ENCODE peak calls at places on chromosomes 13 and 19, in five cellular contexts. One of them, this sample, is unnamed.

GRCh38 chr19:23558541-23558940 is 128.5 kb downstream of the ZNF675 start:
- DNase-seq in tibial nerve: no peak
- DNase-seq in ovary: no peak
- DNase-seq in esophagus squamous epithelium: no peak
- DNase-seq in transverse colon: no peak
- DNase-seq in this sample: no peak

GRCh38 chr19:18173572-18174294 is at the start of gene IFI30:
- DNase-seq in tibial nerve: peak; percentile 66
- DNase-seq in ovary: peak; percentile 82
- DNase-seq in esophagus squamous epithelium: peak; percentile 55
- DNase-seq in transverse colon: peak; percentile 88
- DNase-seq in this sample: peak; percentile 62

GRCh38 chr13:81017525-81018152 is 676.7 kb upstream of the SPRY2 start:
- DNase-seq in tibial nerve: no peak
- DNase-seq in ovary: no peak
- DNase-seq in esophagus squamous epithelium: no peak
- DNase-seq in transverse colon: no peak
- DNase-seq in this sample: no peak

GRCh38 chr13:30978981-30979956 is 46.8 kb downstream of the TEX26 start:
- DNase-seq in tibial nerve: no peak
- DNase-seq in ovary: no peak
- DNase-seq in esophagus squamous epithelium: no peak
- DNase-seq in transverse colon: peak; percentile 42
- DNase-seq in this sample: peak; percentile 63

GRCh38 chr13:64088491-64088890 is 2672.8 kb upstream of the PCDH20 start:
- DNase-seq in tibial nerve: no peak
- DNase-seq in ovary: no peak
- DNase-seq in esophagus squamous epithelium: no peak
- DNase-seq in transverse colon: no peak
- DNase-seq in this sample: no peak

GRCh38 chr13:64347662-64348061 is 2882.5 kb downstream of the PCDH9 start:
- DNase-seq in tibial nerve: no peak
- DNase-seq in ovary: no peak
- DNase-seq in esophagus squamous epithelium: no peak
- DNase-seq in transverse colon: no peak
- DNase-seq in this sample: no peak

GRCh38 chr13:46905249-46905648 is 8.4 kb upstream of the HTR2A start:
- DNase-seq in tibial nerve: no peak
- DNase-seq in ovary: no peak
- DNase-seq in esophagus squamous epithelium: no peak
- DNase-seq in transverse colon: no peak
- DNase-seq in this sample: no peak

GRCh38 chr19:47725759-47726401 is 12.7 kb downstream of the EHD2 start:
- DNase-seq in tibial nerve: no peak
- DNase-seq in ovary: no peak
- DNase-seq in esophagus squamous epithelium: no peak
- DNase-seq in transverse colon: no peak
- DNase-seq in this sample: no peak

GRCh38 chr19:3710265-3710812 is 2.2 kb downstream of the TJP3 start:
- DNase-seq in tibial nerve: peak; percentile 52
- DNase-seq in ovary: no peak
- DNase-seq in esophagus squamous epithelium: no peak
- DNase-seq in transverse colon: peak; percentile 97
- DNase-seq in this sample: peak; percentile 61

GRCh38 chr19:16289594-16289993 is 35.0 kb upstream of the KLF2 start:
- DNase-seq in tibial nerve: no peak
- DNase-seq in ovary: no peak
- DNase-seq in esophagus squamous epithelium: no peak
- DNase-seq in transverse colon: no peak
- DNase-seq in this sample: no peak

GRCh38 chr13:44271031-44271433 is 102.6 kb upstream of the SERP2 start:
- DNase-seq in tibial nerve: peak; percentile 34
- DNase-seq in ovary: no peak
- DNase-seq in esophagus squamous epithelium: no peak
- DNase-seq in transverse colon: no peak
- DNase-seq in this sample: no peak

GRCh38 chr19:1074512-1075283 is 7.7 kb downstream of the ARHGAP45 start:
- DNase-seq in tibial nerve: peak; percentile 82
- DNase-seq in ovary: no peak
- DNase-seq in esophagus squamous epithelium: peak; percentile 48
- DNase-seq in transverse colon: peak; percentile 94
- DNase-seq in this sample: peak; percentile 71

GRCh38 chr13:51794959-51795358 is 9.0 kb downstream of the DHRS12 start:
- DNase-seq in tibial nerve: no peak
- DNase-seq in ovary: no peak
- DNase-seq in esophagus squamous epithelium: no peak
- DNase-seq in transverse colon: no peak
- DNase-seq in this sample: no peak

GRCh38 chr13:28322256-28322895 is 172.6 kb downstream of the FLT1 start:
- DNase-seq in tibial nerve: no peak
- DNase-seq in ovary: no peak
- DNase-seq in esophagus squamous epithelium: no peak
- DNase-seq in transverse colon: no peak
- DNase-seq in this sample: no peak

GRCh38 chr19:3397266-3398022 is 31.1 kb downstream of the NFIC start:
- DNase-seq in tibial nerve: no peak
- DNase-seq in ovary: no peak
- DNase-seq in esophagus squamous epithelium: no peak
- DNase-seq in transverse colon: peak; percentile 44
- DNase-seq in this sample: peak; percentile 68

GRCh38 chr13:40230833-40231266 is 435.6 kb downstream of the FOXO1 start:
- DNase-seq in tibial nerve: no peak
- DNase-seq in ovary: no peak
- DNase-seq in esophagus squamous epithelium: no peak
- DNase-seq in transverse colon: no peak
- DNase-seq in this sample: no peak

GRCh38 chr13:44155422-44156293 is 218.0 kb upstream of the SERP2 start:
- DNase-seq in tibial nerve: peak; percentile 59
- DNase-seq in ovary: peak; percentile 70
- DNase-seq in esophagus squamous epithelium: no peak
- DNase-seq in transverse colon: peak; percentile 73
- DNase-seq in this sample: peak; percentile 74

GRCh38 chr19:38070573-38070972 is 153.4 kb downstream of the DPF1 start:
- DNase-seq in tibial nerve: no peak
- DNase-seq in ovary: no peak
- DNase-seq in esophagus squamous epithelium: no peak
- DNase-seq in transverse colon: no peak
- DNase-seq in this sample: no peak

GRCh38 chr13:112509190-112509589 is 78.8 kb downstream of the TUBGCP3 start:
- DNase-seq in tibial nerve: no peak
- DNase-seq in ovary: no peak
- DNase-seq in esophagus squamous epithelium: no peak
- DNase-seq in transverse colon: no peak
- DNase-seq in this sample: no peak

GRCh38 chr13:35769812-35770211 is 293.3 kb upstream of the MAB21L1 start:
- DNase-seq in tibial nerve: no peak
- DNase-seq in ovary: no peak
- DNase-seq in esophagus squamous epithelium: no peak
- DNase-seq in transverse colon: no peak
- DNase-seq in this sample: no peak

GRCh38 chr13:98525852-98526512 is 50.9 kb downstream of the STK24 start:
- DNase-seq in tibial nerve: no peak
- DNase-seq in ovary: no peak
- DNase-seq in esophagus squamous epithelium: no peak
- DNase-seq in transverse colon: no peak
- DNase-seq in this sample: no peak

GRCh38 chr19:58543826-58544590 is at the start of gene TRIM28:
- DNase-seq in tibial nerve: peak; percentile 98
- DNase-seq in ovary: peak; percentile 99
- DNase-seq in esophagus squamous epithelium: no peak
- DNase-seq in transverse colon: peak; percentile 99
- DNase-seq in this sample: peak; percentile 98

GRCh38 chr13:61192826-61193225 is 222.8 kb downstream of the PCDH20 start:
- DNase-seq in tibial nerve: no peak
- DNase-seq in ovary: no peak
- DNase-seq in esophagus squamous epithelium: no peak
- DNase-seq in transverse colon: peak; percentile 39
- DNase-seq in this sample: no peak

GRCh38 chr13:81987159-81987558 is 1646.2 kb upstream of the SPRY2 start:
- DNase-seq in tibial nerve: no peak
- DNase-seq in ovary: no peak
- DNase-seq in esophagus squamous epithelium: no peak
- DNase-seq in transverse colon: no peak
- DNase-seq in this sample: no peak

GRCh38 chr13:24618219-24618955 is 61.8 kb upstream of the ATP12A start:
- DNase-seq in tibial nerve: no peak
- DNase-seq in ovary: no peak
- DNase-seq in esophagus squamous epithelium: no peak
- DNase-seq in transverse colon: peak; percentile 41
- DNase-seq in this sample: no peak

GRCh38 chr19:12996542-12997094 is 1.3 kb downstream of the NFIX start:
- DNase-seq in tibial nerve: peak; percentile 6
- DNase-seq in ovary: no peak
- DNase-seq in esophagus squamous epithelium: no peak
- DNase-seq in transverse colon: no peak
- DNase-seq in this sample: no peak

GRCh38 chr19:33252971-33253370 is 27.3 kb upstream of the SLC7A10 start:
- DNase-seq in tibial nerve: no peak
- DNase-seq in ovary: no peak
- DNase-seq in esophagus squamous epithelium: no peak
- DNase-seq in transverse colon: no peak
- DNase-seq in this sample: no peak

GRCh38 chr13:87671824-87672603 is 843 bp downstream of the SLITRK5 start:
- DNase-seq in tibial nerve: no peak
- DNase-seq in ovary: no peak
- DNase-seq in esophagus squamous epithelium: no peak
- DNase-seq in transverse colon: peak; percentile 7
- DNase-seq in this sample: no peak

GRCh38 chr13:49418206-49418605 is 25.7 kb downstream of the CAB39L start:
- DNase-seq in tibial nerve: no peak
- DNase-seq in ovary: no peak
- DNase-seq in esophagus squamous epithelium: no peak
- DNase-seq in transverse colon: no peak
- DNase-seq in this sample: no peak

GRCh38 chr13:42040730-42041016 is 7.8 kb upstream of the DGKH start:
- DNase-seq in tibial nerve: no peak
- DNase-seq in ovary: no peak
- DNase-seq in esophagus squamous epithelium: no peak
- DNase-seq in transverse colon: no peak
- DNase-seq in this sample: no peak

GRCh38 chr13:113666324-113666660 is 727 bp upstream of the GRK1 start:
- DNase-seq in tibial nerve: no peak
- DNase-seq in ovary: peak; percentile 3
- DNase-seq in esophagus squamous epithelium: no peak
- DNase-seq in transverse colon: peak; percentile 4
- DNase-seq in this sample: no peak
- TF ChIP-seq POLR2A in tibial nerve: no peak
- TF ChIP-seq POLR2A in ovary: no peak
- TF ChIP-seq POLR2A in esophagus squamous epithelium: no peak
- TF ChIP-seq POLR2A in transverse colon: no peak
- TF ChIP-seq POLR2A in this sample: no peak

GRCh38 chr19:19732579-19733501 is at the start of gene ZNF14:
- DNase-seq in tibial nerve: peak; percentile 97
- DNase-seq in ovary: peak; percentile 92
- DNase-seq in esophagus squamous epithelium: peak; percentile 83
- DNase-seq in transverse colon: peak; percentile 95
- DNase-seq in this sample: peak; percentile 98
- H3K9me3 ChIP-seq in tibial nerve: peaks cover 3% of the 10 kb centered on the region
- H3K9me3 ChIP-seq in ovary: peaks cover 4% of the 10 kb centered on the region
- H3K9me3 ChIP-seq in esophagus squamous epithelium: no peaks in the 10 kb centered on the region
- H3K9me3 ChIP-seq in transverse colon: peaks cover 21% of the 10 kb centered on the region
- H3K9me3 ChIP-seq in this sample: no peaks in the 10 kb centered on the region

GRCh38 chr19:6556043-6556449 is 25.2 kb downstream of the TNFSF9 start:
- DNase-seq in tibial nerve: no peak
- DNase-seq in ovary: no peak
- DNase-seq in esophagus squamous epithelium: no peak
- DNase-seq in transverse colon: no peak
- DNase-seq in this sample: no peak
- H3K4me3 ChIP-seq in tibial nerve: no peak overlapping the region
- H3K4me3 ChIP-seq in ovary: no peak overlapping the region
- H3K4me3 ChIP-seq in esophagus squamous epithelium: no peak overlapping the region
- H3K4me3 ChIP-seq in transverse colon: no peak overlapping the region
- H3K4me3 ChIP-seq in this sample: no peak overlapping the region

GRCh38 chr19:29501816-29502580 is 23.8 kb upstream of the VSTM2B start:
- DNase-seq in tibial nerve: no peak
- DNase-seq in ovary: no peak
- DNase-seq in esophagus squamous epithelium: no peak
- DNase-seq in transverse colon: no peak
- DNase-seq in this sample: no peak
- TF ChIP-seq POLR2A in tibial nerve: no peak
- TF ChIP-seq POLR2A in ovary: no peak
- TF ChIP-seq POLR2A in esophagus squamous epithelium: no peak
- TF ChIP-seq POLR2A in transverse colon: no peak
- TF ChIP-seq POLR2A in this sample: no peak

GRCh38 chr19:27876489-27876888 is 1336.5 kb downstream of the UQCRFS1 start:
- DNase-seq in tibial nerve: no peak
- DNase-seq in ovary: no peak
- DNase-seq in esophagus squamous epithelium: no peak
- DNase-seq in transverse colon: no peak
- DNase-seq in this sample: no peak
- H3K9me3 ChIP-seq in tibial nerve: no peaks in the 10 kb centered on the region
- H3K9me3 ChIP-seq in ovary: no peaks in the 10 kb centered on the region
- H3K9me3 ChIP-seq in esophagus squamous epithelium: no peaks in the 10 kb centered on the region
- H3K9me3 ChIP-seq in transverse colon: no peaks in the 10 kb centered on the region
- H3K9me3 ChIP-seq in this sample: no peaks in the 10 kb centered on the region

GRCh38 chr13:76991796-76992547 is at the start of gene CLN5:
- DNase-seq in tibial nerve: peak; percentile 80
- DNase-seq in ovary: peak; percentile 93
- DNase-seq in esophagus squamous epithelium: peak; percentile 73
- DNase-seq in transverse colon: peak; percentile 96
- DNase-seq in this sample: peak; percentile 95
- H3K4me3 ChIP-seq in tibial nerve: peak within 1 kb of the TSS; percentile 89
- H3K4me3 ChIP-seq in ovary: peak within 1 kb of the TSS; percentile 88
- H3K4me3 ChIP-seq in esophagus squamous epithelium: peak within 1 kb of the TSS; percentile 79
- H3K4me3 ChIP-seq in transverse colon: peak within 1 kb of the TSS; percentile 73
- H3K4me3 ChIP-seq in this sample: peak within 1 kb of the TSS; percentile 95

GRCh38 chr19:42114412-42114811 is 17.8 kb downstream of the POU2F2 start:
- DNase-seq in tibial nerve: no peak
- DNase-seq in ovary: no peak
- DNase-seq in esophagus squamous epithelium: no peak
- DNase-seq in transverse colon: peak; percentile 76
- DNase-seq in this sample: no peak
- TF ChIP-seq POLR2A in tibial nerve: no peak
- TF ChIP-seq POLR2A in ovary: no peak
- TF ChIP-seq POLR2A in esophagus squamous epithelium: no peak
- TF ChIP-seq POLR2A in transverse colon: no peak
- TF ChIP-seq POLR2A in this sample: no peak